ENCODE peak calls at places on chromosome 15, in nine cellular contexts. E is pancreas, G is fibroblast of lung, F is A549, S is cardiac muscle cell, V is stomach, W is uterus, M is H9, A is IMR-90. R is an unnamed sample. For H3K4me1, the result is how much of the 10 kb centered on the place peaks cover.

GRCh38 chr15:26358708-26359107 is 414.2 kb downstream of the GABRB3 start:
- DNase-seq in G (no peak), V (no peak), A (no peak), S (no peak), E (no peak), M (no peak), F (no peak), W (no peak), R (no peak)

GRCh38 chr15:62089616-62090015 is 22.8 kb downstream of the C2CD4A start:
- DNase-seq in V (no peak), W (no peak), E (no peak), G (peak), M (no peak), F (no peak), A (no peak), S (no peak), R (no peak)

GRCh38 chr15:28017423-28017924 is 81.6 kb downstream of the OCA2 start:
- DNase-seq in A (no peak), V (no peak), S (no peak), W (no peak), F (no peak), E (no peak), M (no peak), G (no peak), R (no peak)

GRCh38 chr15:89874926-89875564 is 18.7 kb downstream of the AP3S2 start:
- DNase-seq in E (peak), V (peak), S (peak), W (peak), M (peak), A (peak), G (peak), F (peak), R (peak)

GRCh38 chr15:24878153-24878552 is 76.6 kb upstream of the SNRPN start:
- DNase-seq in G (peak), W (no peak), F (no peak), E (peak), V (no peak), S (peak), A (peak), M (no peak), R (no peak)

GRCh38 chr15:69997701-69998273 is 99.9 kb downstream of the TLE3 start:
- DNase-seq in F (no peak), M (no peak), V (peak), S (peak), A (peak), W (no peak), E (no peak), G (peak), R (no peak)

GRCh38 chr15:55282284-55282833 is 7.3 kb downstream of the RAB27A start:
- DNase-seq in F (no peak), S (peak), E (no peak), V (no peak), G (peak), W (no peak), A (peak), M (no peak), R (no peak)

GRCh38 chr15:67914537-67915373 is 74.9 kb upstream of the RNU6-1 start:
- DNase-seq in W (peak), A (peak), V (peak), M (peak), F (peak), G (peak), S (peak), E (no peak), R (peak)

GRCh38 chr15:83739629-83740028 is 85.7 kb downstream of the ADAMTSL3 start:
- DNase-seq in F (no peak), G (no peak), E (no peak), W (no peak), A (no peak), M (no peak), S (no peak), V (no peak), R (no peak)

GRCh38 chr15:83396071-83396470 is 51.1 kb upstream of the SH3GL3 start:
- DNase-seq in A (no peak), G (peak), V (no peak), F (no peak), M (peak), E (no peak), W (no peak), S (peak), R (peak)

GRCh38 chr15:96342611-96343528 is 12.4 kb downstream of the NR2F2 start:
- DNase-seq in E (no peak), S (peak), F (no peak), M (peak), W (peak), A (no peak), V (no peak), G (peak), R (peak)

GRCh38 chr15:98440917-98441316 is 207.4 kb upstream of the IGF1R start:
- DNase-seq in M (no peak), V (no peak), G (no peak), W (no peak), F (no peak), S (no peak), A (no peak), E (peak), R (no peak)

GRCh38 chr15:97598353-97598798 is 362.1 kb upstream of the ARRDC4 start:
- DNase-seq in S (no peak), V (no peak), W (no peak), A (no peak), E (no peak), M (no peak), F (no peak), G (no peak), R (no peak)

GRCh38 chr15:60744826-60745225 is 265.9 kb upstream of the ICE2 start:
- DNase-seq in A (no peak), V (no peak), E (no peak), G (no peak), W (peak), F (no peak), M (no peak), S (no peak), R (no peak)

GRCh38 chr15:94611656-94612055 is 380.3 kb downstream of the MCTP2 start:
- DNase-seq in G (no peak), M (no peak), A (no peak), W (no peak), S (no peak), F (no peak), E (no peak), V (no peak), R (no peak)

GRCh38 chr15:55914446-55914845 is 79.0 kb downstream of the NEDD4 start:
- DNase-seq in W (no peak), A (no peak), M (no peak), S (peak), G (peak), E (no peak), V (no peak), F (no peak), R (no peak)

GRCh38 chr15:43881944-43882343 is 55.1 kb downstream of the WDR76 start:
- DNase-seq in S (peak), M (peak), E (no peak), F (no peak), A (no peak), V (no peak), G (no peak), W (no peak), R (peak)

GRCh38 chr15:69167218-69167842 is 6.9 kb downstream of the GLCE start:
- DNase-seq in A (no peak), G (no peak), F (no peak), V (no peak), M (no peak), W (no peak), S (no peak), E (no peak), R (no peak)

GRCh38 chr15:67611803-67612369 is 69.4 kb downstream of the MAP2K5 start:
- DNase-seq in W (no peak), F (no peak), S (peak), G (no peak), E (no peak), A (peak), V (no peak), M (no peak), R (no peak)

GRCh38 chr15:99752556-99752955 is 19.3 kb upstream of the LYSMD4 start:
- DNase-seq in W (no peak), S (no peak), A (no peak), F (no peak), M (no peak), G (no peak), E (no peak), V (no peak), R (no peak)

GRCh38 chr15:99753066-99753465 is 19.8 kb upstream of the LYSMD4 start:
- DNase-seq in F (no peak), A (no peak), G (no peak), W (no peak), S (no peak), E (no peak), V (no peak), M (no peak), R (peak)

GRCh38 chr15:99755692-99756409 is 22.6 kb upstream of the LYSMD4 start:
- DNase-seq in A (peak), S (peak), E (peak), F (peak), M (peak), V (peak), G (peak), W (peak), R (peak)
- TF ChIP-seq CTCF in A (peak), S (peak), E (peak), F (peak), M (peak), V (peak), G (peak), W (peak), R (peak)

DNA sequence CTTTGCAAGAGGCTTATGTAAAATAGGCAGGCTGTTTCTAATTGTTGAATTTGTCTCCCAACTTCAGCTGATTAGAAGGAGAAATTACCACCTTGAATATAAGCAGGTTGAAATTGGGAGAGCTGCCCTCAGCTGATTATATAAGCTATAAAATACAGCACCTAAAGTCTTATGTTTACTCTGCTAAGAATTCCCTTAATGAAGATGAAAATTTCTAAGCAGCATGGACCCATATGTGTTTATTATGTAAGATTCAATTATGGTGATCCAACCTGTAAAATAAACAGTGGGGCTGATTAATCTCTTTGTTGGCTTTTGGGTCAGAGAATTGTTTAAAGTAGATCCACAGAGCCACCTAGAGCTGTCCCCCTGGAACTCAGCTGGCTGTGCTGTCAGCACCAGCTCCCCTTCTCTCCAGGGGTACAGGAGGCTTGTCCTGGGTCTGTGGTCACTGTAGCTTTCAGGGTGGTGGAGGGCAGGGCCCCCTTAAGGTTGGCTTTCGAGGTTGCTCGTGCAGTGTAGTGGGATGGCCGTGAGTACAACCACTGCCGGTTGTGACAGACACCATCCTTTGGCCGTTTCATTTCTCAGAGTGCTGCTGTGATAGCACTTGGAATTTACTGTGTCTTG is 9.5 kb downstream of the SLCO3A1 start:
- DNase-seq in S (no peak), M (no peak), E (no peak), V (no peak), W (no peak), A (no peak), F (no peak), G (no peak), R (no peak)
- H3K4me1 ChIP-seq in S (half or more), M (under half), E (under half), V (half or more), W (under half), A (under half), F (under half), G (under half), R (under half)

DNA sequence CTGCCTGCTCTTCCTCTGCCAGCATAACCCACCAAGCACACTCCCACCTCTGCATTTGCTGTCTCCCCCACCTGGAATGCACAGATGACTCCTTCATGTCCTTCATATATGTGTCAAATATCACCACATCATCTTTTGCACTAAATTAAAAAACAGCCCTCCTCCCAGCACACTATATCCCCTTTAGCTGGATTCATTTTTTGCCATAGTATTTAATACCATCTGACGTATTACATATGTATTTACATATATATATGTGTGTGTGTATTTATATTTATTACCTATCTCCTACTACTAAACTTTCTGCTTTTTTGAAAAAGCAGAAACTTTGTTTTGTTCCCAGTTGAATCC is 29.4 kb upstream of the UBL7 start:
- DNase-seq in S (no peak), V (no peak), E (no peak), F (no peak), W (no peak), G (no peak), A (no peak), M (no peak), R (no peak)
- H3K27ac ChIP-seq in S (no peak), V (no peak), E (no peak), F (no peak), W (no peak), G (no peak), A (no peak), M (no peak), R (no peak)

GRCh38 chr15:101013769-101014223 is 94.6 kb downstream of the LRRK1 start:
- DNase-seq in A (no peak), M (peak), S (no peak), G (no peak), E (no peak), W (no peak), V (no peak), F (no peak), R (peak)
- TF ChIP-seq CTCF in A (no peak), M (no peak), S (no peak), G (no peak), E (no peak), W (no peak), V (no peak), F (no peak), R (no peak)

DNA sequence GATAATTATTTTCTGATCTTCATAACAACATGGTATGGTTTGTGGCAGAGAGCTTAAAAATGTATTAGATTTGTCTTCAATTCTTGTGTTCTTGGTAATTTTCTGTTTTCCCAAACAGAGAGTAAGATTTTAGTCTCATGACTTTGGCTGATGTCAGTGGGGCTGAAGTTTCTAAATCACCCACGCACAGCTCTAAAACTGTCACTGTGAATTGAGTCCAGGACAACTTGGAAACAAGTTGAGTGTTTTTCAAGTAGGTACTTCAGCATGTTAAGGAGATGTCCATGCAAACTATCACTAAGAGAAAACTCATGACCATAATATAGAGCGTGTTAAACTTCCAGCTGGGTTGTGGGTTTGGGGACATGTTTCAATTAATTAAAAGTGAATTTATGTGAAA is 90.0 kb downstream of the KLHL25 start:
- DNase-seq in M (no peak), E (no peak), W (no peak), S (no peak), A (no peak), G (no peak), F (no peak), V (no peak), R (no peak)
- H3K4me1 ChIP-seq in M (under half), E (under half), W (under half), S (half or more), A (under half), G (under half), F (under half), V (half or more), R (under half)

GRCh38 chr15:92829875-92830274 is 70.2 kb upstream of the CHD2 start:
- DNase-seq in V (no peak), W (no peak), F (no peak), S (no peak), A (no peak), M (no peak), E (no peak), G (no peak), R (no peak)
- H3K27ac ChIP-seq in V (no peak), W (peak), F (peak), S (peak), A (no peak), M (no peak), E (peak), G (no peak), R (peak)

GRCh38 chr15:87349181-87349580 is 907.4 kb downstream of the NTRK3 start:
- DNase-seq in A (peak), S (peak), E (no peak), W (no peak), F (no peak), G (peak), M (no peak), V (no peak), R (no peak)
- TF ChIP-seq CTCF in A (no peak), S (no peak), E (no peak), W (no peak), F (no peak), G (no peak), M (no peak), V (no peak), R (no peak)

GRCh38 chr15:59278120-59278519 is 71.5 kb downstream of the LDHAL6B start:
- DNase-seq in W (no peak), M (no peak), V (no peak), S (peak), A (no peak), G (peak), E (no peak), F (no peak), R (no peak)
- H3K4me1 ChIP-seq in W (under half), M (under half), V (under half), S (under half), A (under half), G (under half), E (under half), F (half or more), R (under half)

GRCh38 chr15:65071381-65071811 is 3.6 kb upstream of the RASL12 start:
- DNase-seq in W (peak), A (no peak), V (no peak), S (peak), E (no peak), M (no peak), F (no peak), G (no peak), R (no peak)

GRCh38 chr15:65072027-65072426 is 4.2 kb upstream of the RASL12 start:
- DNase-seq in G (no peak), M (no peak), S (peak), W (peak), A (peak), E (no peak), V (no peak), F (no peak), R (no peak)

GRCh38 chr15:65069179-65069578 is 1.4 kb upstream of the RASL12 start:
- DNase-seq in E (no peak), G (peak), F (no peak), W (peak), M (no peak), S (peak), A (peak), V (no peak), R (no peak)

GRCh38 chr15:65069779-65070546 is 2.2 kb upstream of the RASL12 start:
- DNase-seq in G (no peak), V (no peak), A (no peak), S (no peak), F (no peak), W (no peak), E (no peak), M (no peak), R (peak)

DNA sequence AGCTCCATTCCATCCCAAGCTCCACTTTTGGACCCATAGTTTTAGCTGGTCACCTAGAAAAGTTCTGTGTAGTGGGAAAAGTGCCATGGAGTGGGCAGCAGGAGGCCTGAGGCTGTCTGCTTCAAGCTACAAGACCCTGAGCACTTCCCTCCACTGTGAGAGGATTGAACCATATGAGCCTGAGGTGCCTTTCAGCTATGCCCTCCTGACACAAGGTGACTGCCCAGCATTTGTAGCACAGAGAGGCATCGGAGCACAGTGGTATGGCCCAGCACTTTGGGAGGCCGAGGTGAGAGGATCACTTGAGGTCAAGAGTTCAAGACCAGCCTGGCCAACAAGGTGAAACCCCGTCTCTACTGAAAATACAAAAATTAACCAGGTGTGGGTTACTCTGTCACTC is 3.9 kb upstream of the KBTBD13 start:
- DNase-seq in W (no peak), E (no peak), F (no peak), G (no peak), A (no peak), M (no peak), V (no peak), S (no peak), R (no peak)
- H3K27ac ChIP-seq in W (peak), E (no peak), F (no peak), G (no peak), A (no peak), M (no peak), V (no peak), S (no peak), R (no peak)

R was measured in endodermal cell.